ENCODE peak calls at places on chromosomes 11 and 22, in six cellular contexts. K is stimulated activated CD4-positive, alpha-beta T cell treated with anti-CD3 and anti-CD28 coated beads, Interleukin-12 subunit alpha, Interleukin-12 subunit beta, amount 100 ng/mL, for 4 hours; L is A549; O is NCI-H1092 treated with DMSO at 0.1 percent for 48 hours; D is breast epithelium; P is amniotic stem cell. R is an unnamed sample.
A peak's percentile ranks its signal among the peaks of the same experiment; 100 is the strongest.

GRCh38 chr22:22235564-22235963 is 9.0 kb upstream of the VPREB1 start:
- DNase-seq in K (peak; percentile 62), L (no peak), O (no peak), D (no peak), P (no peak), R (no peak)

GRCh38 chr11:65498042-65498726 is 661 bp upstream of the MALAT1 start:
- DNase-seq in K (peak; percentile 51), L (no peak), O (peak; percentile 88), D (no peak), P (no peak), R (no peak)

GRCh38 chr11:32012066-32012465 is 78.8 kb upstream of the RCN1 start:
- DNase-seq in K (no peak), L (no peak), O (no peak), D (no peak), P (no peak), R (no peak)

GRCh38 chr11:27618591-27618990 is 81.7 kb downstream of the BDNF start:
- DNase-seq in K (no peak), L (no peak), O (no peak), D (no peak), P (no peak), R (no peak)

GRCh38 chr11:68020575-68020974 is 9.9 kb upstream of the NDUFS8 start:
- DNase-seq in K (no peak), L (peak; percentile 70), O (peak; percentile 16), D (peak; percentile 63), P (no peak), R (no peak)

GRCh38 chr11:106133529-106133928 is 56.1 kb downstream of the AASDHPPT start:
- DNase-seq in K (no peak), L (no peak), O (no peak), D (no peak), P (no peak), R (no peak)

GRCh38 chr22:49483946-49484345 is 343.7 kb downstream of the BRD1 start:
- DNase-seq in K (no peak), L (no peak), O (no peak), D (no peak), P (no peak), R (no peak)

GRCh38 chr22:17117400-17117799 is 3.8 kb downstream of the TMEM121B start:
- DNase-seq in K (no peak), L (no peak), O (no peak), D (no peak), P (no peak), R (no peak)

GRCh38 chr11:70064011-70064725 is 13.9 kb upstream of the ANO1 start:
- DNase-seq in K (no peak), L (no peak), O (no peak), D (no peak), P (no peak), R (no peak)

GRCh38 chr11:6357222-6357621 is 33.1 kb upstream of the SMPD1 start:
- DNase-seq in K (no peak), L (no peak), O (no peak), D (peak; percentile 67), P (peak; percentile 90), R (no peak)

GRCh38 chr11:19952101-19952605 is 208.1 kb downstream of the DBX1 start:
- DNase-seq in K (no peak), L (no peak), O (no peak), D (no peak), P (no peak), R (no peak)

GRCh38 chr11:46381836-46382643 is 571 bp downstream of the MDK start:
- DNase-seq in K (no peak), L (no peak), O (peak; percentile 50), D (no peak), P (no peak), R (no peak)

GRCh38 chr11:36212507-36212906 is 76.7 kb downstream of the COMMD9 start:
- DNase-seq in K (no peak), L (no peak), O (no peak), D (no peak), P (no peak), R (no peak)

GRCh38 chr11:36012410-36012809 is 68.5 kb downstream of the LDLRAD3 start:
- DNase-seq in K (no peak), L (no peak), O (no peak), D (no peak), P (no peak), R (no peak)

GRCh38 chr22:28907311-28908008 is 24.1 kb downstream of the ZNRF3 start:
- DNase-seq in K (peak; percentile 46), L (no peak), O (no peak), D (no peak), P (no peak), R (no peak)

GRCh38 chr22:26428515-26429457 is at the start of gene ASPHD2:
- DNase-seq in K (peak; percentile 75), L (peak; percentile 18), O (peak; percentile 72), D (peak; percentile 26), P (peak; percentile 49), R (peak; percentile 48)